ENCODE peak calls at places on chromosomes 11 and 22, in seven cellular contexts. J is IMR-90, N is mammary epithelial cell, X is Calu3, P is foreskin fibroblast, K is RWPE1, D is HFFc6. Y is an unnamed sample.

GRCh38 chr11:69868871-69869270 is 49.7 kb upstream of the FGF3 start:
- DNase-seq in K (no peak), P (no peak), N (no peak), D (no peak), J (no peak), X (no peak), Y (no peak)

GRCh38 chr11:125945011-125945796 is 640 bp upstream of the VSIG10L2 start:
- DNase-seq in X (no peak), D (no peak), N (no peak), K (no peak), J (no peak), P (no peak), Y (no peak)

GRCh38 chr22:47727656-47728055 is 965.2 kb downstream of the TBC1D22A start:
- DNase-seq in N (no peak), D (no peak), P (no peak), J (no peak), X (no peak), K (no peak), Y (no peak)

GRCh38 chr11:65572356-65573043 is at the start of gene FAM89B:
- DNase-seq in P (peak), N (peak), X (peak), J (peak), D (peak), K (peak), Y (peak)

GRCh38 chr11:85724750-85725465 is 38.9 kb upstream of the CCDC89 start:
- DNase-seq in X (no peak), D (no peak), N (no peak), K (no peak), P (peak), J (no peak), Y (no peak)

GRCh38 chr22:44917372-44918165 is 92.2 kb downstream of the PHF21B start:
- DNase-seq in X (no peak), K (no peak), D (no peak), J (no peak), N (no peak), P (no peak), Y (no peak)

GRCh38 chr22:32469799-32470212 is 4.8 kb upstream of the FBXO7 start:
- DNase-seq in N (peak), X (no peak), K (no peak), P (peak), J (peak), D (peak), Y (no peak)

GRCh38 chr11:122491486-122491885 is 164.0 kb upstream of the UBASH3B start:
- DNase-seq in N (peak), J (peak), X (no peak), D (peak), P (peak), K (peak), Y (no peak)

GRCh38 chr22:21682385-21683175 is 16.8 kb downstream of the PPIL2 start:
- DNase-seq in K (no peak), X (no peak), D (no peak), P (no peak), N (no peak), J (no peak), Y (no peak)

GRCh38 chr11:69439651-69440464 is 41.6 kb upstream of the LINC01488 start:
- DNase-seq in P (no peak), J (peak), K (no peak), X (no peak), N (no peak), D (peak), Y (no peak)

GRCh38 chr11:92226331-92227232 is 2.0 kb downstream of the FAT3 start:
- DNase-seq in X (peak), K (no peak), N (peak), P (peak), J (no peak), D (no peak), Y (no peak)

GRCh38 chr11:68127791-68128681 is 6.8 kb upstream of the CHKA start:
- DNase-seq in X (peak), K (no peak), P (peak), J (peak), N (no peak), D (no peak), Y (no peak)

GRCh38 chr11:118918128-118918685 is 7.5 kb downstream of the BCL9L start:
- DNase-seq in P (peak), D (peak), J (peak), N (peak), X (peak), K (peak), Y (no peak)

GRCh38 chr11:69841859-69842698 is 22.9 kb upstream of the FGF3 start:
- DNase-seq in K (no peak), X (peak), J (peak), N (no peak), D (no peak), P (peak), Y (peak)

GRCh38 chr11:57072640-57073039 is 83.9 kb downstream of the OR5AK2 start:
- DNase-seq in K (peak), P (peak), X (peak), N (peak), J (peak), D (peak), Y (no peak)

GRCh38 chr11:18536195-18536594 is 9.5 kb upstream of the TSG101 start:
- DNase-seq in D (no peak), N (no peak), K (no peak), P (no peak), X (no peak), J (no peak), Y (no peak)

GRCh38 chr11:18540207-18541009 is 13.7 kb upstream of the TSG101 start:
- DNase-seq in J (peak), K (peak), D (peak), N (peak), X (no peak), P (peak), Y (no peak)
- TF ChIP-seq CTCF in J (peak), K (peak), D (peak), N (peak), X (no peak), P (peak), Y (no peak)

GRCh38 chr22:24437820-24438328 is 10.5 kb downstream of the ADORA2A start:
- DNase-seq in X (no peak), J (no peak), K (no peak), N (peak), D (peak), P (peak), Y (no peak)
- TF ChIP-seq CTCF in X (no peak), J (peak), K (no peak), N (peak), D (peak), P (peak), Y (no peak)

DNA sequence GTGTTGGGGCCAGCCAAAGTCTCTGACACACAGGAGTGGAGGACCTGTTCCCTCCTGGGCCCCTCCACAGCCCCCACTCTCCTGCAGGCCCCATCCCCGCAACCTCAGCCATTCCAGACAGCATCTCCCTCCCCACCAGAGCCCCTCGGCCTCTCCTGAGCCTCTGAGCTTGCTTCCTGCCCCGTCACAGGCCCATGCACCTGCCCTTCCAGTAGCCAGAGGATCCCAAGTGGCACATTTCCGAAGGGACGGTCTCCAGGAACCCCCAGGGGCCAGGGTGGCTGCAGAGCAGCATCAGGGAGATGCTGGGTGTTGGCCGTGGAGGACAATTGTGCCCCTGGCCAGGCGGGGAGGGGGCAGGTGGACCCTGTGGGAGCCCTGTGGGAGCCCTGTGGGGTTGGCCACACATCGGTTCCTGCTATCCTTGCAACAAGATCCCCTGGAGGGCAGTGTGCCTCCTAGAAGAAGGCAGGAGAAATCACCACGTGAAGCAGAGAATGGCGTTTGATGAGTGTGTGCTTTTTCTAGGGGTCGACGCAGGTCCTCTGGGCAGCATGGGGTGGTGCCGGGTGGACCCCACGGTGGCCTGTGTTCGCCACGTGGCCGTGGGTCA is 45.3 kb upstream of the PPARA start:
- DNase-seq in P (peak), K (no peak), X (peak), D (no peak), N (no peak), J (no peak), Y (no peak)
- TF ChIP-seq CTCF in P (no peak), K (no peak), X (no peak), D (no peak), N (no peak), J (no peak), Y (no peak)

GRCh38 chr11:13278620-13279486 is 1.3 kb downstream of the BMAL1 start:
- DNase-seq in P (peak), N (no peak), X (no peak), K (no peak), J (no peak), D (no peak), Y (no peak)
- TF ChIP-seq CTCF in P (no peak), N (no peak), X (no peak), K (no peak), J (no peak), D (no peak), Y (no peak)

GRCh38 chr11:109425554-109425953 is 3.6 kb downstream of the C11orf87 start:
- DNase-seq in K (no peak), D (no peak), P (peak), N (no peak), X (no peak), J (no peak), Y (no peak)

GRCh38 chr11:109423860-109424190 is 1.8 kb downstream of the C11orf87 start:
- DNase-seq in K (no peak), D (no peak), N (no peak), P (no peak), X (no peak), J (no peak), Y (no peak)

GRCh38 chr11:109424893-109425292 is 2.9 kb downstream of the C11orf87 start:
- DNase-seq in X (no peak), J (no peak), D (no peak), K (peak), P (no peak), N (peak), Y (no peak)

GRCh38 chr11:109423114-109423859 is 1.3 kb downstream of the C11orf87 start:
- DNase-seq in P (peak), K (no peak), N (peak), D (no peak), J (no peak), X (no peak), Y (no peak)

DNA sequence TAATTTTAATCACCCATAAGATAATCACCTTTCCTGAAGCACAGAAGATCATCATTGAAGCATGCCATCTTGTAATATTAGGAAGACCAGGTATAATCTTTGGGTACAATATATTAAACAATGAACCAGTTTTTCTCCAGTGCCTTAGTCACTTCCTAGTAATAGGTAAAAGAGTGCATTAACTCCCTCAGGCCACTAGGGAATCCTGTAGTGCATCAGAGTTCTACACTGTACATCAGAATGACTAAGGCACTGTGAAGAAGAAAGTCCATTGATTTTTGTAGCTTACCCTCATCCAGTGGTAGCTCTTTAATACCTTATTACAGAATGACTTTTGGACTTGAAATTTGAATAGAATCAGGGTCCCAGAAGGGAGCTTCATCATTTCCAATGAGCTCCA is 4.5 kb downstream of the C11orf87 start:
- DNase-seq in P (no peak), D (no peak), N (peak), J (no peak), K (no peak), X (no peak), Y (no peak)
- TF ChIP-seq CTCF in P (no peak), D (peak), N (peak), J (peak), K (no peak), X (no peak), Y (no peak)